ENCODE peak calls at places on chromosomes 7 and 10, in nine cellular contexts. X, O, U, I, A, Y, S, H and N are unnamed samples.

GRCh38 chr10:118108194-118109026 is 61.7 kb upstream of the RAB11FIP2 start:
- DNase-seq in X (no peak), O (peak; percentile 8), U (no peak), I (peak; percentile 44), A (peak; percentile 45), Y (peak; percentile 54), S (no peak), H (no peak), N (no peak)

GRCh38 chr10:23203369-23204325 is 11.5 kb downstream of the PTF1A start:
- DNase-seq in X (no peak), O (no peak), U (no peak), I (no peak), A (peak; percentile 31), Y (no peak), S (no peak), H (no peak), N (no peak)

GRCh38 chr7:129780257-129781127 is 169.0 kb downstream of the NRF1 start:
- DNase-seq in X (peak; percentile 75), O (peak; percentile 92), U (peak; percentile 96), I (peak; percentile 83), A (peak; percentile 71), Y (peak; percentile 40), S (peak; percentile 91), H (peak; percentile 90), N (peak; percentile 79)

GRCh38 chr7:157936976-157937375 is 600.2 kb downstream of the DNAJB6 start:
- DNase-seq in X (no peak), O (no peak), U (no peak), I (no peak), A (no peak), Y (no peak), S (no peak), H (no peak), N (no peak)

GRCh38 chr7:33903770-33904679 is 1.3 kb upstream of the BMPER start:
- DNase-seq in X (no peak), O (peak; percentile 54), U (peak; percentile 45), I (peak; percentile 74), A (peak; percentile 77), Y (peak; percentile 88), S (no peak), H (peak; percentile 56), N (no peak)

GRCh38 chr10:16887565-16887964 is 70.3 kb upstream of the RSU1 start:
- DNase-seq in X (no peak), O (no peak), U (no peak), I (peak; percentile 42), A (no peak), Y (peak; percentile 58), S (peak; percentile 31), H (no peak), N (no peak)

GRCh38 chr7:134669845-134670373 is 23.3 kb downstream of the BPGM start:
- DNase-seq in X (peak; percentile 27), O (peak; percentile 49), U (peak; percentile 61), I (peak; percentile 67), A (no peak), Y (peak; percentile 85), S (peak; percentile 94), H (no peak), N (peak; percentile 10)

GRCh38 chr7:20064974-20065862 is 152.0 kb downstream of the MACC1 start:
- DNase-seq in X (peak; percentile 18), O (peak; percentile 18), U (peak; percentile 96), I (no peak), A (no peak), Y (peak; percentile 81), S (no peak), H (no peak), N (peak; percentile 70)

GRCh38 chr7:29035044-29035740 is 77.1 kb upstream of the TRIL start:
- DNase-seq in X (peak; percentile 65), O (no peak), U (no peak), I (no peak), A (no peak), Y (peak; percentile 94), S (peak; percentile 93), H (no peak), N (no peak)

GRCh38 chr7:63899691-63900393 is 98.8 kb upstream of the ZNF722 start:
- DNase-seq in X (no peak), O (no peak), U (peak; percentile 9), I (peak; percentile 95), A (no peak), Y (peak; percentile 42), S (peak; percentile 31), H (no peak), N (no peak)

GRCh38 chr7:128906766-128907559 is 3.5 kb downstream of the KCP start:
- DNase-seq in X (no peak), O (no peak), U (no peak), I (peak; percentile 30), A (no peak), Y (no peak), S (no peak), H (no peak), N (no peak)

GRCh38 chr10:48211777-48212176 is 62.7 kb downstream of the FRMPD2 start:
- DNase-seq in X (no peak), O (no peak), U (no peak), I (no peak), A (no peak), Y (no peak), S (no peak), H (no peak), N (no peak)

GRCh38 chr10:89147256-89147655 is 59.9 kb downstream of the CH25H start:
- DNase-seq in X (no peak), O (no peak), U (no peak), I (no peak), A (no peak), Y (peak; percentile 97), S (peak; percentile 54), H (no peak), N (no peak)

GRCh38 chr10:93445097-93445960 is 36.8 kb downstream of the MYOF start:
- DNase-seq in X (peak; percentile 84), O (peak; percentile 98), U (no peak), I (peak; percentile 80), A (peak; percentile 97), Y (peak; percentile 98), S (peak; percentile 93), H (peak; percentile 99), N (peak; percentile 14)

GRCh38 chr7:44116789-44117666 is 6.3 kb downstream of the POLD2 start:
- DNase-seq in X (no peak), O (no peak), U (no peak), I (peak; percentile 34), A (no peak), Y (no peak), S (no peak), H (no peak), N (no peak)
- TF ChIP-seq EZH2phosphoT487 in X (no peak), O (no peak), U (no peak), I (no peak), A (no peak), Y (no peak), S (no peak), H (no peak), N (no peak)

GRCh38 chr7:35825984-35826383 is 25.1 kb downstream of the SEPTIN7 start:
- DNase-seq in X (no peak), O (no peak), U (no peak), I (no peak), A (no peak), Y (no peak), S (no peak), H (no peak), N (no peak)

GRCh38 chr7:35826751-35827150 is 25.9 kb downstream of the SEPTIN7 start:
- DNase-seq in X (no peak), O (no peak), U (no peak), I (no peak), A (no peak), Y (no peak), S (no peak), H (no peak), N (no peak)

GRCh38 chr7:35823440-35823839 is 22.6 kb downstream of the SEPTIN7 start:
- DNase-seq in X (no peak), O (no peak), U (no peak), I (no peak), A (no peak), Y (no peak), S (no peak), H (no peak), N (no peak)

GRCh38 chr7:35831208-35831607 is 30.4 kb downstream of the SEPTIN7 start:
- DNase-seq in X (no peak), O (no peak), U (no peak), I (no peak), A (peak; percentile 9), Y (peak; percentile 25), S (no peak), H (no peak), N (no peak)

GRCh38 chr7:35828817-35829216 is 28.0 kb downstream of the SEPTIN7 start:
- DNase-seq in X (no peak), O (no peak), U (no peak), I (no peak), A (no peak), Y (no peak), S (no peak), H (no peak), N (no peak)
- H3K4me2 ChIP-seq in X (no peak overlapping the region), O (no peak overlapping the region), U (no peak overlapping the region), I (no peak overlapping the region), A (no peak overlapping the region), Y (no peak overlapping the region), S (no peak overlapping the region), H (no peak overlapping the region), N (no peak overlapping the region)

DNA sequence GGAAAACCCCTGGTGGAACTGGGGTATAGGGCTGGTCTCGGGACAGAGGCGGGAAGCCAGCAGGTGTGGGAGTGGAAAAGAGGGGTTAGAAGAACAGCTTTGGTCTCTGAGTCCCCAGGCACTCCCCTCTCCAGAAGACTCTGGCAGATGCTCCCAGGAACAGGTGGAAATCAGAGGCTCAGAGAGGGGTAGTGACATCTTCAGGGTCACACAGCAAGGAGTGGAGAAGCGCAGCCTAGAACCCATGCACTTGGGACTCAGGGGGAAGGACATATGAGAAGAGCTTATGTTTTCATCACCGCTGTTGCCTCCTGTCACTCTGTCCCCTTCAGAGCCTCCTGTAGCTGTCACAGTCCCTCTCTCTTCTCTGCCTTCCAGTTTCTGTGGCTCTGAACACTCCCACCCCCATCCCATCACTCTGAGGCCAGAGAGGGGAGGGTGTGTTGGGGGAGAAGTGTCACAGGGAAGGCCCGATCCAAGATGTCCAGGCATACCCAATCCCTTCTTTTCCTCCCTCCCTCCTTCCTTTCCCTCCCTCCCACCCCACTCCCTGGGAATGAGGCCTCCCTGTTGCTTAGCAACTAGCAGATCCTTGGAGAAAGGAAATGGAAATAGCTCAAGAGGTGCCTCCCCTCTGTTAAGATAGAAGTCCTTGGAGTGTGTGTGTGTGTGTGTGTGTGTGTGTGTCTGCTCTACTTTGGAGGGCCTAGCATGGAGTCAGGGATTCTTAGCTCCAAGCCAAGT is 32.0 kb downstream of the SRRM3 start:
- DNase-seq in X (no peak), O (no peak), U (no peak), I (no peak), A (peak; percentile 87), Y (peak; percentile 14), S (no peak), H (peak; percentile 96), N (no peak)
- TF ChIP-seq EZH2phosphoT487 in X (no peak), O (no peak), U (no peak), I (no peak), A (no peak), Y (no peak), S (no peak), H (no peak), N (no peak)

DNA sequence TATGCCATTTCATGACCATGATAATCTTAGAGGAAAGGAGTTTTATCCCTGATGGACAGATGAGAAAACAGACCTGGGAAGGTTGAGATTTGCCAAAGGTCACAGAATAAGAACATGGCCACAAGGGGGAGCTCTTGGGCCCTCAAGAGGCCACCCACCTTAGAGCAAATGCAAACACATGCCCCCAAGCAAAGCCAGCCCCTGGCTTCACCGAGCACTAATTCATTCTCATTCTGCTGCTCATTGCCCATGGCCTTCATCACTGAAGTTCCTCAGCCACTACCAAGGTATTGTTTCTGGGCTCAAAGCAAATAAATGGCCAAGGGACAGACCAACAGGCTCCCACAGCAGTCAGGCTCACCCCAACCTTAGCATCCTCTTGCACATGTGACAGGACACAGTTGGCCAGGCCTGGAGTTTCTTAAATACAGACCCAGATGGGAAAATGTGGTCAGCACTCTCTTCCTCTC is 44.2 kb downstream of the PDLIM1 start:
- DNase-seq in X (peak; percentile 65), O (peak; percentile 91), U (peak; percentile 70), I (peak; percentile 68), A (peak; percentile 91), Y (peak; percentile 88), S (peak; percentile 74), H (peak; percentile 96), N (peak; percentile 89)
- H3K4me2 ChIP-seq in X (no peak overlapping the region), O (no peak overlapping the region), U (peak overlapping the region; percentile 83), I (peak overlapping the region; percentile 54), A (no peak overlapping the region), Y (peak overlapping the region; percentile 60), S (no peak overlapping the region), H (no peak overlapping the region), N (peak overlapping the region; percentile 6)